ENCODE peak calls at places on chromosome 14, in four cellular contexts. M, E, D and W are unnamed samples.

GRCh38 chr14:96088131-96088880 is 49.1 kb downstream of the C14orf132 start:
- DNase-seq in M (no peak), E (no peak), D (no peak), W (no peak)

GRCh38 chr14:69776875-69777453 is 10.0 kb downstream of the SRSF5 start:
- DNase-seq in M (no peak), D (no peak), E (no peak), W (no peak)

GRCh38 chr14:35154016-35154415 is 31.7 kb downstream of the PRORP start:
- DNase-seq in E (no peak), M (no peak), D (no peak), W (no peak)

GRCh38 chr14:35750202-35750904 is 58.7 kb downstream of the RALGAPA1 start:
- DNase-seq in E (no peak), M (no peak), D (no peak), W (no peak)

GRCh38 chr14:42002139-42002538 is 395.5 kb downstream of the LRFN5 start:
- DNase-seq in E (peak), M (no peak), D (peak), W (peak)

GRCh38 chr14:76293923-76294322 is 82.0 kb upstream of the ESRRB start:
- DNase-seq in E (no peak), D (no peak), M (no peak), W (no peak)

GRCh38 chr14:93096923-93097322 is 18.8 kb downstream of the ITPK1 start:
- DNase-seq in M (no peak), E (no peak), D (no peak), W (no peak)

GRCh38 chr14:70856851-70857498 is 47.7 kb upstream of the MAP3K9 start:
- DNase-seq in D (peak), E (peak), M (no peak), W (peak)

GRCh38 chr14:36238666-36239363 is 62.3 kb upstream of the PTCSC3 start:
- DNase-seq in D (peak), E (peak), M (no peak), W (peak)

DNA sequence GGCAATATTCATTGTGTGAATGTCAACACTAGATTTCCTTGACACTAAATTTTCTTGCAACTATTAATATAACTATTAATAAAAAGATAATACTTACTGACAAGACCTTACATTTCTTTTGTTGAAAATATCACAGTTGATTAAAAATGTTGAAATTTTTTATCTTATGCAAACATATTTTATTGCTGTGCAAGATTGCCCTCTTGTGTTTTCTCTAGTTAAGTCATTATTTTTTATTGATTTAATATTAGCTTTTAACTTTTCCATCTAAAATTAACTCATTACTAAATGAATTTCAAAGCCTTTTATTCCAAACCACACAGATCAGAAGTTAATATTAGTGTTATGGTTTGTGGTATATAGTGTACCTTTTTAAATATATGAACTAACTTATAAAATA is 11.7 kb upstream of the NAA30 start:
- DNase-seq in E (peak), D (no peak), M (no peak), W (peak)
- TF ChIP-seq CTCF in E (peak), D (no peak), M (no peak), W (no peak)

GRCh38 chr14:99266181-99267178 is 5.5 kb downstream of the BCL11B start:
- DNase-seq in D (peak), E (peak), M (peak), W (peak)
- H3K4me3 ChIP-seq in D (peak), E (no peak), M (no peak), W (peak)

DNA sequence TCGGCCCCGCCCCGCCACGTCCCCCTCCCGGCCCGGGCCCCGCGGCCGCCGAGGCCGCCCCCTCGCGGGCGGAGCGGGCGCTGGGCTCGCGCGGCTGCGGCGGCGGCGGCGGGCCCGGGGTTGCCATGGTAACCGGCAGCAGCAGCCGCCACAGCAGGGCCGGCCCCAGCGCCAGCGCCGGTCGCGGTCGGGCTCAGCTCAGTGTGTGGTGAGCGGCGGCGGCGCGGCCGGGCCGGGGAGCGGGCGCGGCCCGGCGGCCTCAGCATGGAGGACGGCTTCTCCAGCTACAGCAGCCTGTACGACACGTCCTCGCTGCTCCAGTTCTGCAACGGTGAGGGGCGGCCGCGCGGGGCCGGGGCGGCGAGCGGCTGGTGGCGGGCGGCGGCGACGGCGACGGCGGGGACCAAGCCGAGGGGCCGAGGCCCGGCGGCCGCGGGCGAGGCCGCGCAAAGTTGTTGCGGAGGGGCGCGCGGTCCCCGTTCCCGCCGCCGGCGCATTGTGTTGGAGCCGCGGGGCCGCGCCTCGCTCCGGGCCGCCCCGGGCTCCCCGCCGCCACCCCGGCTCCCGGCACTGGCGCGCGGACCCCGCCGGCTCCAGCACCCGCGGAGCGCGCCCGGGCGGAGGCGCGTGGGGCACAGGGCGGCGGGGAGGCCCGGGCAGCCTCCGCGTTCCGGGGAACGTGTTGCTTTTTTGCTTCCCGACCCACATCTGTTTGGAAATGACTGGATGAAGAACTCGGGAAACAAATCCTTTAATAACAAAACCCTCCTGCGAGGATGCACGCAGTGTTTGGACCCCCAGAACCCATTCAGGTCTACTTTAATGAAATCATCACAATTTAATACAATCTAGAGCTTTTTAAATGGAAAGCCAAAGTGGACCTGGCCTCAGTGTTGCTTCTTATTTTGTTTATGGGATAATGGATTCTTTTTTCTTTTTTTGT is at the start of gene EML1:
- DNase-seq in D (peak), M (peak), E (peak), W (peak)
- TF ChIP-seq CTCF in D (no peak), M (no peak), E (peak), W (peak)

GRCh38 chr14:58071341-58071740 is 80.7 kb downstream of the ARMH4 start:
- DNase-seq in E (no peak), M (no peak), D (no peak), W (peak)

GRCh38 chr14:58077621-58078020 is 74.4 kb downstream of the ARMH4 start:
- DNase-seq in D (no peak), M (no peak), E (peak), W (peak)

GRCh38 chr14:58068306-58068705 is 83.7 kb downstream of the ARMH4 start:
- DNase-seq in E (no peak), M (no peak), D (no peak), W (no peak)

GRCh38 chr14:58073516-58073915 is 78.5 kb downstream of the ARMH4 start:
- DNase-seq in M (no peak), D (no peak), E (no peak), W (no peak)

GRCh38 chr14:58072288-58073071 is 79.5 kb downstream of the ARMH4 start:
- DNase-seq in M (peak), E (peak), D (peak), W (peak)
- H3K4me3 ChIP-seq in M (peak), E (no peak), D (no peak), W (peak)

DNA sequence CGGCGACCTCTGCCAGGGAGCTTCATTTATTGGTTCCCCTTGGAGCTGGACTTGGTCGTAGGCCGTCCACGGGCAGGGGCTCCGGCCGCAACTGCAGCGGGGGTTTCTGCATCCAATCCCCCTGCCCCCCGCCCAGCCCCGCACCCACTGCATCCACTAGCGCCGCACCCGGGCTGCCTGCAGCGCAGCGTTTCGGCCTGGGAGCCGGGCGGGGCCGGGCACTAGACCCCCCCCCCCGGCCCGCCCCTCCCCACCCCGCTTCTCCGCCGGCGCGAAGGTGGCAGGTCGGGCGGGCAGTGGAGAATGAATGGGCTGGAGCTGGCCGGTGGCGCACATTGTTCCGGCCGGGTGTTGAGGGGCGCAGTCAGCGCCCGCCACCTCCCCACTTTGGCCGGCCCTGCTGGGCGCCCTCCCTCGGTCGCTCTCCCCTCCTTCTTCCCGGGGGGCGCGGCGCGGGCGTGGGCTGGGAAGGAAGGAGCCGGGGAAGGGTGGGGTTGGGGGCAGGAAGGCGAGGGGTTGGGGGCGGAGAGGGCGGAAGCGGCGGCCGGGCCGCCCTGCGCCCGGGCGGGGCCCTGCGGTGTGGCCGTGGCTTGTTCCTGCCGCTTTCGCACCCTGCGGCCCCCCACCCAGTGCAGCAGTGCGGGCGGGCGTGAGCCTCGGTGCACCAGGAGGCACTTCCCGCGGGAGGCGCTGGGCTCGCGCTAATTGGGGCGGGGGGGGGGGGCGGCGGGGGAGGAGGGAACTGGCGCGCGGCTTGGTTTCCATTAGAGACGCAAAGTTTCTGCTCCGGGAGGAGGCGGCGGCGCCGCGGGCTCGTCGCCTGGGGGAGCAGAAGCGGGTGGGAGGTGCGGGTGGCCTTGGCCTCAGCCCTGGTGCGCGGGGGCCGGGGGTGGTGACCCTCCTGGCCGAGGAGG is 829 bp downstream of the CALM1 start:
- DNase-seq in M (peak), E (peak), D (peak), W (no peak)
- TF ChIP-seq CTCF in M (no peak), E (no peak), D (no peak), W (no peak)

DNA sequence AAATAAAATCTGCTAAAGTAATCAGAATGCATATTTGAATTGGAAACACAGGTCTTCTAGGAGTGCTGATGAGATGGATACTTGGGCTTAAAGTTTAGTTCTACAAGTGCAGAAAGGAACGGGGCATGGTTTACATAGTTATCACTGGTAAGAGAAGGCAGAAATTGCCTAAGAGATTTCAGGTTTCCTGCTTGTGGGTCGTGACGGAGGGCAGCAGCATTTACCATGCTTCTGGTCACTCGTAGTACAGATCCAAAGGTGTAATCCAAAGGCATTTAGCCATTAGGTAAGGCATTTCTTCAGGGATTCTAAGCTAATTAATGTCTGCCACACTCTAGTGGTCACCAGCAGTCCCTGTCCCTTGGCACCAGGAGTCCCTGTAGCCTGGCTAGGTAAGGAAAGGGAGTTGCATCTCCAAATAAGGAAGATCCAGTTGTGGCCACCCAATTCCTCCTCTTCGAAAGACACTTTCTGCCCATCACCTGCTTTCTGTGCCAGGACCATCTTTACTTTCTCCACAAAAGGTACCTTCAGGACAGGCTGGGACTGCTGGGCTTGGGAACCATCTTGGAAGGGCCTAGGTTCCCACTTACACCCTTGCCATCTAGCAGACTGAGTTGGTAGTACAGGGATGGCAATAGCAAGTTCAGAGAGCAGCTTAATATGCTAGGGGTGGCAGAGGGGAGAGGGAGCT is 1.5 kb downstream of the GSTZ1 start:
- DNase-seq in M (no peak), E (no peak), D (no peak), W (no peak)
- H3K4me3 ChIP-seq in M (peak), E (peak), D (peak), W (peak)

GRCh38 chr14:31895206-31895605 is 181.9 kb upstream of the ARHGAP5 start:
- DNase-seq in E (peak), M (no peak), D (peak), W (peak)

GRCh38 chr14:31894351-31894750 is 182.8 kb upstream of the ARHGAP5 start:
- DNase-seq in M (no peak), E (no peak), D (peak), W (no peak)

GRCh38 chr14:31898835-31899528 is 178.1 kb upstream of the ARHGAP5 start:
- DNase-seq in D (peak), E (no peak), M (no peak), W (no peak)

GRCh38 chr14:31902002-31902401 is 175.1 kb upstream of the ARHGAP5 start:
- DNase-seq in D (peak), M (peak), E (no peak), W (no peak)

GRCh38 chr14:31897581-31898186 is 179.4 kb upstream of the ARHGAP5 start:
- DNase-seq in M (no peak), D (no peak), E (no peak), W (peak)
- TF ChIP-seq CTCF in M (no peak), D (no peak), E (no peak), W (no peak)